ENCODE peak calls at places on chromosomes 11 and 22, in nine cellular contexts. P is psoas muscle; O is astrocyte of the cerebellum; L is RPMI8226; W is WTC11; Y is IMR-90; Z is activated CD4-positive, alpha-beta T cell treated with anti-CD3 and anti-CD28 coated beads, Interleukin-2, amount 50 U/mL, for 48 hours; N is activated T-helper 9 cell treated with anti-CD3 and anti-CD28 coated beads, Interleukin-2, amount 50 U/mL, for 16 hours; C is stimulated activated CD4-positive, alpha-beta T cell treated with anti-CD3 and anti-CD28 coated beads, Interleukin-1b, Interleukin-23, amount 100 ng/mL, for 1 hour. A is an unnamed sample.

GRCh38 chr11:4881860-4882500 is at the start of gene OR51T1:
- DNase-seq in P (no peak), O (peak), L (no peak), W (no peak), Y (peak), Z (no peak), N (no peak), C (no peak), A (no peak)

GRCh38 chr11:115869780-115870431 is 365.7 kb upstream of the CADM1 start:
- DNase-seq in P (no peak), O (no peak), L (peak), W (peak), Y (peak), Z (peak), N (no peak), C (no peak), A (no peak)

GRCh38 chr11:106422585-106422984 is 345.1 kb downstream of the AASDHPPT start:
- DNase-seq in P (no peak), O (no peak), L (no peak), W (no peak), Y (no peak), Z (no peak), N (no peak), C (no peak), A (no peak)

GRCh38 chr11:68142028-68142412 is 20.8 kb upstream of the CHKA start:
- DNase-seq in P (no peak), O (no peak), L (peak), W (no peak), Y (no peak), Z (peak), N (no peak), C (no peak), A (no peak)

GRCh38 chr11:4643084-4643483 is 698 bp upstream of the OR51E1 start:
- DNase-seq in P (no peak), O (no peak), L (no peak), W (no peak), Y (no peak), Z (no peak), N (no peak), C (no peak), A (no peak)

GRCh38 chr11:26985941-26986340 is 8.0 kb upstream of the FIBIN start:
- DNase-seq in P (no peak), O (no peak), L (no peak), W (no peak), Y (peak), Z (no peak), N (no peak), C (no peak), A (no peak)

GRCh38 chr11:66856496-66857233 is at the start of gene LRFN4:
- DNase-seq in P (no peak), O (no peak), L (no peak), W (peak), Y (no peak), Z (no peak), N (no peak), C (no peak), A (peak)

GRCh38 chr11:73980001-73980960 is 2.4 kb downstream of the UCP2 start:
- DNase-seq in P (peak), O (no peak), L (peak), W (no peak), Y (peak), Z (peak), N (peak), C (peak), A (peak)

GRCh38 chr22:40426671-40427070 is 56.3 kb downstream of the SGSM3 start:
- DNase-seq in P (peak), O (peak), L (peak), W (no peak), Y (peak), Z (no peak), N (no peak), C (no peak), A (no peak)

GRCh38 chr11:12161137-12161536 is 50.7 kb downstream of the MICAL2 start:
- DNase-seq in P (no peak), O (no peak), L (no peak), W (no peak), Y (no peak), Z (no peak), N (no peak), C (no peak), A (no peak)

GRCh38 chr22:47067911-47068654 is 305.6 kb downstream of the TBC1D22A start:
- DNase-seq in P (no peak), O (no peak), L (no peak), W (no peak), Y (no peak), Z (no peak), N (no peak), C (no peak), A (no peak)

GRCh38 chr11:20203836-20204235 is 43.6 kb upstream of the DBX1 start:
- DNase-seq in P (no peak), O (no peak), L (no peak), W (no peak), Y (no peak), Z (no peak), N (no peak), C (no peak), A (no peak)

GRCh38 chr11:91857194-91857593 is 367.4 kb upstream of the FAT3 start:
- DNase-seq in P (no peak), O (no peak), L (no peak), W (no peak), Y (no peak), Z (no peak), N (no peak), C (no peak), A (no peak)

GRCh38 chr22:38479096-38479840 is 11.4 kb downstream of the KDELR3 start:
- DNase-seq in P (no peak), O (no peak), L (no peak), W (no peak), Y (no peak), Z (no peak), N (no peak), C (no peak), A (no peak)

GRCh38 chr22:33247758-33248157 is 189.6 kb upstream of the SYN3 start:
- DNase-seq in P (no peak), O (no peak), L (no peak), W (no peak), Y (no peak), Z (no peak), N (no peak), C (no peak), A (no peak)

GRCh38 chr22:29509298-29509697 is 29.3 kb downstream of the NEFH start:
- DNase-seq in P (no peak), O (no peak), L (no peak), W (no peak), Y (no peak), Z (no peak), N (no peak), C (no peak), A (no peak)

GRCh38 chr22:30733081-30733680 is 38.5 kb downstream of the OSBP2 start:
- DNase-seq in P (peak), O (peak), L (no peak), W (no peak), Y (peak), Z (no peak), N (no peak), C (no peak), A (no peak)

GRCh38 chr11:85423331-85423730 is 203.8 kb downstream of the DLG2 start:
- DNase-seq in P (no peak), O (no peak), L (no peak), W (no peak), Y (no peak), Z (no peak), N (no peak), C (no peak), A (no peak)

GRCh38 chr22:19052941-19053551 is 69.2 kb downstream of the DGCR2 start:
- DNase-seq in P (no peak), O (no peak), L (no peak), W (no peak), Y (no peak), Z (no peak), N (no peak), C (no peak), A (no peak)

GRCh38 chr11:45596571-45596970 is 68.9 kb downstream of the CHST1 start:
- DNase-seq in P (no peak), O (no peak), L (no peak), W (no peak), Y (no peak), Z (no peak), N (no peak), C (no peak), A (no peak)